ENCODE peak calls at places on chromosomes 1 and 21, in eight cellular contexts. V is RWPE1; X is dermis microvascular lymphatic vessel endothelial cell; S is effector memory CD8-positive, alpha-beta T cell; H is fibroblast of the aortic adventitia; J is H4; M is iris pigment epithelial cell; U is caudate nucleus. D is an unnamed sample.

GRCh38 chr1:14467112-14467511 is 131.4 kb upstream of the KAZN start:
- DNase-seq in V (no peak), X (no peak), S (no peak), H (no peak), J (no peak), M (no peak), U (no peak), D (no peak)

GRCh38 chr1:38026592-38027200 is 14.2 kb downstream of the UTP11 start:
- DNase-seq in V (peak; percentile 77), X (peak; percentile 67), S (no peak), H (no peak), J (peak; percentile 63), M (peak; percentile 59), U (no peak), D (no peak)

GRCh38 chr1:1616045-1616821 is 933 bp downstream of the MIB2 start:
- DNase-seq in V (no peak), X (peak; percentile 48), S (peak; percentile 32), H (peak; percentile 18), J (no peak), M (no peak), U (peak; percentile 70), D (no peak)

GRCh38 chr1:2415801-2416208 is 3.4 kb upstream of the PEX10 start:
- DNase-seq in V (no peak), X (no peak), S (peak; percentile 25), H (no peak), J (no peak), M (no peak), U (no peak), D (no peak)

GRCh38 chr1:41496080-41497055 is 11.9 kb upstream of the EDN2 start:
- DNase-seq in V (peak; percentile 75), X (peak; percentile 70), S (no peak), H (peak; percentile 81), J (peak; percentile 92), M (peak; percentile 73), U (peak; percentile 60), D (no peak)

GRCh38 chr1:32743380-32744062 is 41.0 kb upstream of the SYNC start:
- DNase-seq in V (no peak), X (peak; percentile 73), S (no peak), H (no peak), J (no peak), M (no peak), U (no peak), D (no peak)

GRCh38 chr21:44926364-44927101 is 5.8 kb upstream of the ITGB2 start:
- DNase-seq in V (no peak), X (no peak), S (peak; percentile 44), H (peak; percentile 60), J (no peak), M (no peak), U (no peak), D (no peak)

GRCh38 chr1:2468041-2468472 is 8.0 kb upstream of the PLCH2 start:
- DNase-seq in V (no peak), X (peak; percentile 37), S (peak; percentile 46), H (peak; percentile 22), J (no peak), M (no peak), U (no peak), D (no peak)

GRCh38 chr21:15273244-15273643 is 208.4 kb upstream of the NRIP1 start:
- DNase-seq in V (no peak), X (no peak), S (no peak), H (no peak), J (no peak), M (no peak), U (no peak), D (no peak)

GRCh38 chr1:56025942-56026341 is 553.4 kb downstream of the PLPP3 start:
- DNase-seq in V (peak; percentile 54), X (peak; percentile 19), S (no peak), H (no peak), J (no peak), M (peak; percentile 8), U (no peak), D (no peak)

GRCh38 chr1:33569331-33569730 is 96.9 kb downstream of the ZSCAN20 start:
- DNase-seq in V (no peak), X (no peak), S (no peak), H (no peak), J (no peak), M (no peak), U (no peak), D (no peak)

GRCh38 chr1:50023292-50024159 is at the start of gene AGBL4:
- DNase-seq in V (peak; percentile 23), X (peak; percentile 15), S (no peak), H (no peak), J (peak; percentile 11), M (peak; percentile 3), U (peak; percentile 65), D (no peak)

GRCh38 chr21:27802816-27803475 is 836.1 kb upstream of the ADAMTS5 start:
- DNase-seq in V (no peak), X (peak; percentile 11), S (no peak), H (peak; percentile 46), J (peak; percentile 66), M (peak; percentile 68), U (peak; percentile 11), D (no peak)